ENCODE peak calls at places on chromosomes 2 and 18, in five cellular contexts. Q is K562, N is HepG2, L is SK-N-SH, W is GM12878. D is an unnamed sample.

GRCh38 chr2:16148632-16149348 is 208.4 kb downstream of the MYCN start:
- DNase-seq in Q (no peak), N (no peak), W (no peak), L (no peak), D (peak)

GRCh38 chr2:11080253-11081115 is 74.8 kb upstream of the SLC66A3 start:
- DNase-seq in Q (no peak), L (no peak), N (no peak), W (no peak), D (no peak)

GRCh38 chr18:10841203-10841602 is 308.2 kb downstream of the PIEZO2 start:
- DNase-seq in W (no peak), Q (no peak), N (no peak), L (no peak), D (no peak)

GRCh38 chr2:10302479-10303173 is at the start of gene HPCAL1:
- DNase-seq in W (peak), L (peak), Q (peak), N (peak), D (peak)

GRCh38 chr2:164039270-164039669 is 303.5 kb upstream of the FIGN start:
- DNase-seq in N (no peak), L (no peak), W (no peak), Q (no peak), D (no peak)

GRCh38 chr18:79884963-79885728 is 66.3 kb downstream of the SLC66A2 start:
- DNase-seq in W (no peak), N (no peak), Q (no peak), L (peak), D (no peak)

GRCh38 chr2:191128172-191128910 is 22.5 kb downstream of the STAT4 start:
- DNase-seq in W (no peak), Q (no peak), L (no peak), N (no peak), D (no peak)

GRCh38 chr2:203706403-203706802 is at the start of gene CD28:
- DNase-seq in N (no peak), W (peak), L (no peak), Q (no peak), D (no peak)

DNA sequence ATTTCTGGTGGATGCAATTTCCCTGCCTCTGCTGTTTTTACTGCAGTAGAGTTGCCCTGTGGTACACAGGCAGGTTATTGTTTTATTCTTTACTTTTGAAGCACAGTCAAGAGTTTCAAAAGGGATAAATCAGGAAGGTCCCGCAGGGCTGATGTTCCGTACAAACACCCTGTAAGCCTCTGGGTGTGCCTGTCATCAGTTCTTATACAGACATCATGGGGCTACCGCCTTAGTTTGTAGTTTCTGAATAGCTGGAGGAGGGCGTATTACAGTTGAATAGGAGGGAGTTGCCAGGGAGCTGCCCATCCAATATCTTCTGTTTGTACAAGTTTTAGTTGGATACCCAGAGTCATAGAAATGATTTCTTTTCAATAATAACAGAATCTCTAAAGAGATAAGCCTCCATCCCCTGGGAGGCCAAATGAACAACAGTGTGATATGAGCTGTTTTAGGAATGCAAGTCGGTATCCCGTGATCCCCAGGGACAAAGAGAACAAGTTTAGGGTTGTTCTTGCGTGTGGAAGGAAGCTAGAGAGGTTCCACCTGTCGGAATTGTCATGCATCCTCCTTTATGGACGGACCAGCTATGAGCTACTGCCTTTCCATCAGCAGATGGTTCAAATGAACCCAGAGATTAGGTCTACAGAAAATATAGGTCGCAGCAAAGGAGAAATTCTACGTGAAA is 108.3 kb upstream of the COPS8 start:
- DNase-seq in Q (no peak), W (no peak), L (no peak), N (no peak), D (no peak)
- TF ChIP-seq TAF1 in Q (no peak), W (no peak), L (no peak), N (no peak), D (no peak)

GRCh38 chr2:194294156-194294555 is 1362.9 kb upstream of the SLC39A10 start:
- DNase-seq in N (no peak), Q (no peak), L (no peak), W (no peak), D (no peak)
- TF ChIP-seq JUND in N (no peak), Q (no peak), L (no peak), W (no peak), D (no peak)

GRCh38 chr2:37655442-37655841 is 16.0 kb downstream of the CDC42EP3 start:
- DNase-seq in W (no peak), Q (no peak), L (peak), N (no peak), D (no peak)

GRCh38 chr2:37656512-37657423 is 14.7 kb downstream of the CDC42EP3 start:
- DNase-seq in L (no peak), W (no peak), N (no peak), Q (no peak), D (peak)

GRCh38 chr2:37654419-37654818 is 17.0 kb downstream of the CDC42EP3 start:
- DNase-seq in Q (no peak), W (no peak), N (no peak), L (no peak), D (no peak)

GRCh38 chr2:37653805-37654378 is 17.6 kb downstream of the CDC42EP3 start:
- DNase-seq in N (no peak), W (peak), L (no peak), Q (no peak), D (no peak)

DNA sequence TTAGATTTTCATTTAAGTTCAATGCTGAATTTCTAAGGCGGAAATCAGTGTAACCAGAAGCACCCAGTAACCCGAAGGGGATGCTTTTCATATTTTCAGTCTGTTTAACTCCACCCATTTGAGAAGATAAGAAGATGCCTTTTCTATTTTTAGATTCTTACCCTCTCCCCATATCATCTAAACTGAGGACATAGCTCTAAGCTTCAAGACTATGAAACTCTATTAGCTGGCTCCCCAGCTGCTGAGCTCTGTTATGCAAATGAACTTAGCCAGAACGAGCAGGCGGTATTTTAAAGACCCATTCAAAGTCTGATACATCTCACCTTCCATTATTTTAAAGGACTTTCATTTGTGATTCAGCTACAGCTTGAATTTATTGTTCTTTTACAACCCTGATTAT is 16.5 kb downstream of the CDC42EP3 start:
- DNase-seq in N (no peak), W (peak), Q (no peak), L (no peak), D (no peak)
- TF ChIP-seq TAF1 in N (no peak), W (no peak), Q (no peak), L (no peak), D (no peak)

GRCh38 chr2:70613510-70613909 is 59.9 kb upstream of the TGFA start:
- DNase-seq in W (no peak), L (no peak), Q (no peak), N (no peak), D (no peak)
- TF ChIP-seq JUND in W (no peak), L (no peak), Q (no peak), N (no peak), D (no peak)

DNA sequence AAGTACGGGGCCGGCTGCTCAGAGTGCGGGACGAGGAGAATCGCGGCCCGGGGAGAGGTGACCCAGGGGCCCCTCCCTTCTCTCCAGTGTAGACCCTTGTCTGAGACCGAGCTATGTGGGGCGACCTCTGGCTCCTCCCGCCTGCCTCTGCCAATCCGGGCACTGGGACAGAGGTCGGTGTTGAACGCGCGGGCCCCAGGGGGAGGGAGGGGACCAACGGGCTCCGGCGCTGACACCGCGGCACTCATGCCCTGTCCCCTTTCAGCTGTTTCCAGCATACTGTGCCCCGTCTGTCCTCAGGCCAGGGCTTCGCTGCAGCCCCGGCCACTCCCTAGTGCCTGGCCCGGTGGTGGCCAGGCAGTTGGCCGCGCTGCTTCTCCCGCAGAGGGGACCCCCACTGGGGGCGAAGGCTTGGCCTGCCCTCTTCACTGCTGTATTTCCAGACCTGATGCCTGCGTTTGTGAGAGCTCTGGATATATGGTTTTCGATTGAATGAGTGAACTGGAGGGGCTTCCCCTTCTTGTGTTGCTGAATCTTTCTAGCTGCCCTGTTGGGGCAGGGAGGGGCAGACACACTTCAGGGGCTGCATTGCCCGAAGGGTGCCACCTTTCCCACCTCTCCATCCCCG is 809 bp downstream of the DBI start:
- DNase-seq in L (peak), W (no peak), N (peak), Q (peak), D (peak)
- TF ChIP-seq TAF1 in L (no peak), W (peak), N (no peak), Q (no peak), D (no peak)

DNA sequence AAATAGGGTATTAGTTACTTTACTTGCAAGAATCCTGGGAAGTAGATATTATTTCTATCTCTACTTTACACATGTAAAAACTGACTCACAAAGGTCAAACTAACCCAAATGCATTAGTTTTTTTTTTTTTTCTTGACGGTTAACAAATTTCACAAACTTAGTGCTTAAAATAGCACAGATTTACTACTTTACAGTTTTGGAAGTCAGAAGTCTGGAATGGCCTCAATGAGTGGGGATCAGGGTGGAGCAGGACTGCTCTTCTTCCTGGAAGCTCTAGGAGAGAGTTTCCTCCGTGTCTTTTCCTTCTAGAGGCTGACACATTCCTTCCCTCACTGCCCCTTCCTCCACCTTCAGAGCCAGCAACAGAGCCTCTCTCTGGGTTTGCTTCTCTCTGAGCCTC is 117.2 kb downstream of the COL6A3 start:
- DNase-seq in L (no peak), N (no peak), W (no peak), Q (no peak), D (no peak)
- TF ChIP-seq JUND in L (no peak), N (no peak), W (no peak), Q (no peak), D (no peak)

DNA sequence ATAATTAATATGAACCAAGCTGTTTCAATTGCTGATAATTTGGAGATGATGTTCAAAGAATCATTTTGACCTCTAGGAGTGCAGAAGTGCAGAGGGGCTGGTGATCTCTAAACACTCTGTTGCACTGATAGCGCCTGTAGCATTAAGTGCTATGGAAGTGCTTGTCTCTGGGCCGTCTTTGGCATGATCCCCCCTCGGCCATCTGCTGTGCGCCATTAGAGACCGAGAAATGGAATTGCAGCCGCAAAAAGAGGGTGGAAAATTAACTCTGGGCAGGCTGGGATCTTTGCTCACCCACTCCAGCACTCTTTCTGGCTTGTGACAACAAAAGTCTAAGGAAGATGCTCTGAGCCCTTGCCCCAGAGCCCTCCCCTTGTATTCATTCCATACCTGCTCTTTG is 23.4 kb downstream of the AKAIN1 start:
- DNase-seq in L (no peak), Q (no peak), W (no peak), N (no peak), D (no peak)
- TF ChIP-seq TAF1 in L (no peak), Q (no peak), W (no peak), N (no peak), D (no peak)